ENCODE peak calls at places on chromosome X, in five cellular contexts. W is PC-3, G is osteoblast, Y is left lung, O is lower leg skin. R is an unnamed sample.

GRCh38 chrX:24266996-24267395 is 46.9 kb downstream of the SUPT20HL2 start:
- DNase-seq in W (peak), G (no peak), Y (no peak), O (no peak), R (no peak)

GRCh38 chrX:2708601-2709200 is 17.6 kb downstream of the CD99 start:
- DNase-seq in W (no peak), G (no peak), Y (no peak), O (no peak), R (no peak)

GRCh38 chrX:21926527-21927278 is 13.8 kb upstream of the SMS start:
- DNase-seq in W (peak), G (peak), Y (no peak), O (no peak), R (no peak)

GRCh38 chrX:49166914-49167739 is 4.6 kb downstream of the MAGIX start:
- DNase-seq in W (peak), G (peak), Y (peak), O (no peak), R (no peak)

GRCh38 chrX:68829594-68830485 is 1.0 kb downstream of the EFNB1 start:
- DNase-seq in W (no peak), G (peak), Y (no peak), O (no peak), R (peak)

GRCh38 chrX:110414679-110415439 is 56.2 kb downstream of the RTL9 start:
- DNase-seq in W (peak), G (no peak), Y (no peak), O (no peak), R (no peak)

GRCh38 chrX:136528645-136529315 is 3.2 kb upstream of the VGLL1 start:
- DNase-seq in W (peak), G (no peak), Y (no peak), O (no peak), R (no peak)

GRCh38 chrX:21056636-21057035 is 317.6 kb upstream of the CNKSR2 start:
- DNase-seq in W (peak), G (no peak), Y (no peak), O (no peak), R (no peak)

GRCh38 chrX:70196961-70197805 is 19.9 kb downstream of the DGAT2L6 start:
- DNase-seq in W (peak), G (peak), Y (no peak), O (peak), R (no peak)

GRCh38 chrX:38342853-38343778 is 9.3 kb upstream of the OTC start:
- DNase-seq in W (no peak), G (no peak), Y (no peak), O (no peak), R (no peak)

GRCh38 chrX:77785400-77785745 is 643 bp downstream of the ATRX start:
- DNase-seq in W (peak), G (no peak), Y (no peak), O (no peak), R (no peak)

GRCh38 chrX:110733166-110733565 is 62.5 kb downstream of the CHRDL1 start:
- DNase-seq in W (no peak), G (peak), Y (no peak), O (no peak), R (no peak)

GRCh38 chrX:55008571-55009358 is 8.6 kb downstream of the APEX2 start:
- DNase-seq in W (peak), G (peak), Y (no peak), O (no peak), R (no peak)

GRCh38 chrX:276588-277171 is 4.5 kb upstream of the PLCXD1 start:
- DNase-seq in W (peak), G (peak), Y (peak), O (no peak), R (no peak)

GRCh38 chrX:46662594-46662993 is 89.0 kb downstream of the CHST7 start:
- DNase-seq in W (no peak), G (no peak), Y (no peak), O (no peak), R (no peak)

GRCh38 chrX:42825201-42825600 is 47.2 kb upstream of the PPP1R2C start:
- DNase-seq in W (no peak), G (no peak), Y (no peak), O (no peak), R (no peak)

GRCh38 chrX:19670321-19670750 is 155.0 kb upstream of the MAP3K15 start:
- DNase-seq in W (peak), G (peak), Y (no peak), O (peak), R (no peak)

GRCh38 chrX:23952984-23953907 is 45.4 kb downstream of the CXorf58 start:
- DNase-seq in W (no peak), G (no peak), Y (no peak), O (no peak), R (peak)

GRCh38 chrX:106038625-106039024 is at the start of gene SERPINA7:
- DNase-seq in W (no peak), G (no peak), Y (no peak), O (no peak), R (no peak)

GRCh38 chrX:87878926-87879325 is 361.3 kb downstream of the KLHL4 start:
- DNase-seq in W (no peak), G (no peak), Y (no peak), O (no peak), R (no peak)

GRCh38 chrX:134936542-134936941 is 54.2 kb upstream of the SMIM10 start:
- DNase-seq in W (peak), G (no peak), Y (no peak), O (no peak), R (no peak)

GRCh38 chrX:136272325-136272724 is 21.1 kb upstream of the MAP7D3 start:
- DNase-seq in W (no peak), G (no peak), Y (no peak), O (no peak), R (no peak)

GRCh38 chrX:112818114-112819012 is 22.3 kb downstream of the AMOT start:
- DNase-seq in W (no peak), G (no peak), Y (no peak), O (no peak), R (no peak)

GRCh38 chrX:5236749-5237148 is 991.9 kb downstream of the NLGN4X start:
- DNase-seq in W (no peak), G (no peak), Y (no peak), O (no peak), R (no peak)

GRCh38 chrX:5233830-5234229 is 994.8 kb downstream of the NLGN4X start:
- DNase-seq in W (no peak), G (no peak), Y (no peak), O (no peak), R (no peak)

GRCh38 chrX:5236096-5236495 is 992.6 kb downstream of the NLGN4X start:
- DNase-seq in W (peak), G (no peak), Y (no peak), O (no peak), R (no peak)
- TF ChIP-seq CTCF in W (peak), G (no peak), Y (no peak), O (no peak), R (peak)

GRCh38 chrX:29665532-29665931 is 549.8 kb upstream of the MAGEB2 start:
- DNase-seq in W (no peak), G (no peak), Y (no peak), O (no peak), R (no peak)

GRCh38 chrX:29666361-29666760 is 549.0 kb upstream of the MAGEB2 start:
- DNase-seq in W (no peak), G (no peak), Y (no peak), O (no peak), R (no peak)

DNA sequence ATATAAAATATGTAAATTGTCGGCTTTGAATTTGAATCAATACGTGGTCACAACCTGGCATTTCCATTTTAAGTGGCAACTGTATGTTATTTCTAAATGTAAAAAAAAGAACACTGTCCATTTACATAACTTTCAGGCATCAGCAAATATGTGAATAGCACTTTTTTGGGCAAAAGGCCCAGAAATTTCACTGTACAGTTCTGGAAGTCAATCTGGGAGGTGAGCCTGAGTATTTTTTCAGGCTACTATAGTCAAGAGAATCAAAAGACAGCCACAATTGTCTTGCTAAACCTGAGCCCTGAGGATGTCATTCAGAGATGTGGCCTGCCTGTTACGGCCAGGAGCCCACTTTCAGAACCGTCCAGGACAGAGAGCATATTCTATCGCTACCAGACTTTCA is 543.9 kb upstream of the MAGEB2 start:
- DNase-seq in W (no peak), G (no peak), Y (no peak), O (no peak), R (no peak)
- TF ChIP-seq CTCF in W (no peak), G (no peak), Y (no peak), O (no peak), R (no peak)

DNA sequence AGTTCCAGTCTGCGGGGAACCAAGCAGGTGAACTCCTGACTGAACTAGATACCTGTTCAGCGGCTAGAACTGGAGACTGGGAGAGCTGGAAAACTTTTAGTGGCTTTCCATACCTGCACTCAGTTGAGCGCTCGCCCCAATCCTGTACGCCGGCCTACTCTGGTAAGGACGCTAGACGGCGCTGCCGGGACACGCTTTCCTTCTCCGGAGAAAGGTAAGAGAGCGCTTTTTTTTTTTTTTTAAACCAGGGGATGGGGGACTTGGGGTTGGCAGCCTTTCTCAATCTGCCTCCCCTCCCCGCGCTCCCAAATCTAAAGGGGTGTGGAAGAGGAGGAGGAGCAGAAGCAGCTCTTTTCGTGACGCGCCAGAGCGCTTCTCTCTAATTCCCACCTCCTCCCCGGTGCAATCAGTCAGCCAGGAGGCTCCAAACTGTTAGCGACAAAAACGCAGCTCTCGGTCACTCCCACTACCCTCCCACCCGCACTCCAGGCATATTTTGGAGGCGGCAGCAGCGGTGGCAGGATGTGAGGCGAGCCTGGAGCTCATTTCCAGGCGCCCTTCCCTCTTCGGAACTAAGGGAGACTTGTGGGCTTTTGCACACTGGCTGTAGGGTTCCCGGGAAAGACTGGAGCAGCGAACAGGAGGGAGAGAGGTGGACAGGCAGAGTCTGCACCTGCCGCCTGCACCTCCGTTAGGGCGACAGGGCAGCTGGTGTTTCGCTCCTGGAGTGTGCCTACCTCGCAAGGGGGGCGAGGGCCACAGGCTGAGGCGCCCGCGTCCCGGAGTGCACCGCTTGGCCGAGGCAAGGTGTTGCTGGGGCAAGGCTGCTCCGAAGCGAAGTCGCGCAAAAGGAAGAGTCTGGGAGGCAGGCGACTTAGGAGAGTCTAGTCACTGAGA is at the start of gene IL1RAPL2:
- DNase-seq in W (peak), G (no peak), Y (no peak), O (no peak), R (peak)
- TF ChIP-seq CTCF in W (peak), G (peak), Y (peak), O (no peak), R (peak)

GRCh38 chrX:16826207-16826606 is 39.9 kb downstream of the TXLNG start:
- DNase-seq in W (peak), G (no peak), Y (no peak), O (no peak), R (no peak)
- TF ChIP-seq CTCF in W (peak), G (peak), Y (peak), O (no peak), R (peak)

GRCh38 chrX:120999413-120999812 is 13.9 kb upstream of the CT47A1 start:
- DNase-seq in W (no peak), G (no peak), Y (no peak), O (no peak), R (no peak)

DNA sequence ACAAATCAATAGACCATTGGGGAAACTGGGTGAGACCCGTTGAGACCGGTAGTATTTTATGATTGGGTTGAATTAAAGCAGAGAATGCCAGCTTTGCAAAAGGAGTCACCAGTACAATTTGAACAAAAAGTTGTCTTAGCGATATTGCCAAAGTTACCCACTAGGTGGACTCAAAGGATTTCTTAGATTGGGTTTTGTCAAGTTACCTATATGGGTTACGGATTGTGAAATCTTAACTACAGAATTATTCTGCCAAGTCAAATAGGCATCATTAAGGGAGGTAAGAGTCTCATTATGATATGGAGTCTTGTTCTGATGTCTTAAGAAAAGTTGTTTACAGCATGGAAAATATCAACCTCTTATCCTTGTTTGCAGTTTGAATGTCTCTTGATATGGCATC is 15.0 kb upstream of the CT47A1 start:
- DNase-seq in W (peak), G (no peak), Y (no peak), O (no peak), R (no peak)
- TF ChIP-seq CTCF in W (peak), G (peak), Y (no peak), O (no peak), R (peak)

GRCh38 chrX:14694631-14695030 is 165.3 kb downstream of the GLRA2 start:
- DNase-seq in W (peak), G (no peak), Y (no peak), O (no peak), R (no peak)
- TF ChIP-seq CTCF in W (no peak), G (no peak), Y (no peak), O (no peak), R (no peak)

DNA sequence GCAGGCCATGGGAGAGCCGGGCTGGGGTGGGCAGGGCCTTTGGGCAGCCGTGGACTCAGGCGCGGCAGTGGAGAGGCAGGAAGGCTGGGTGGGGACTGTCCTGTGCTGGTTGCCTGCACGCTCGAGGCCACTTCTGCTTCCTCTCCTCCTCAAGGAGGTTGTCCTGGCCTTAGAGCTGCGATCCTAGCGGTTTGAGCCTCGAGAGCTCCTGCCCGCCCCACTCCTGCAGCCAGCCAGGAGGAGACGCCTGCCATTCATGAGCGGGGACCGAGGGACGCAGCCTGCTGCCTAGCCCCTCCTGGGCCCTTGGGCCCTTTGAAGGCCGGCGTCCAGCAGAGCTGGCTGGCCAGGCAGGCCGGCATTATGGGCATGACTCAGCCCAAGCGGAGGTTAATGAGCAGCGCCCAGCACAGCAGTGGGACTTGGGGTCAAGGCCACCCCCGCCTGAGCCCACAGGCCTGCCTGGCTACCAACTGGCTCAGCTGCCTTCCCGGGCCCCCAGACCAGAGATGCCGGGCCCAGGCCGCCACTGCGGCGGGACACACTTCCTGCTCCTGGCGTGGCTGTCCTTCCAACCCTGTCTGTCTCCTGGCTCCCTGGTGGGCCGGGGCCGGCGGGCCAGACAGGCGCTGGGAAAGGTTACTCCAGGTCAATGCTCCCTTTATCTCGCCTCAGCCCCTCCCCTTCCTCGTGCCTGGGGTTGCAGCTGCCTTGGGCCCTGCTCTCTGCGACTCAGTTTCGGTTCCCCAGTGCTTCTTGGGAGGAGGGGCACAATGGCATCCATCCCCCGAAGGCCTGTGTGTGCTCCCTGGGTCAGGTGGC is 1.8 kb downstream of the ABCD1 start:
- DNase-seq in W (peak), G (peak), Y (peak), O (peak), R (no peak)
- TF ChIP-seq CTCF in W (no peak), G (no peak), Y (no peak), O (no peak), R (no peak)

GRCh38 chrX:32150141-32150540 is 1061.2 kb downstream of the DMD start:
- DNase-seq in W (no peak), G (no peak), Y (no peak), O (no peak), R (no peak)

GRCh38 chrX:32155044-32155638 is 1056.2 kb downstream of the DMD start:
- DNase-seq in W (no peak), G (no peak), Y (no peak), O (no peak), R (no peak)

GRCh38 chrX:32153586-32153985 is 1057.8 kb downstream of the DMD start:
- DNase-seq in W (no peak), G (no peak), Y (no peak), O (no peak), R (no peak)
- TF ChIP-seq CTCF in W (no peak), G (no peak), Y (no peak), O (no peak), R (no peak)

GRCh38 chrX:131704136-131704695 is 160.3 kb downstream of the OR13H1 start:
- DNase-seq in W (peak), G (peak), Y (peak), O (no peak), R (no peak)
- TF ChIP-seq CTCF in W (no peak), G (peak), Y (peak), O (no peak), R (no peak)